ENCODE peak calls at places on chromosomes 3 and 15, in nine cellular contexts. E is left cardiac atrium, Y is NCI-H2081, U is left lung, Q is GM04504, K is right lobe of liver, B is AG08396, H is HTR-8/SVneo, N is caudate nucleus. R is an unnamed sample.

GRCh38 chr15:71201471-71201870 is 86.2 kb downstream of the THSD4 start:
- DNase-seq in N (no peak), E (no peak), K (no peak), B (no peak), H (no peak), U (no peak), Y (peak), Q (no peak), R (no peak)

GRCh38 chr3:32901005-32901932 is 50.2 kb upstream of the CCR4 start:
- DNase-seq in Y (no peak), U (no peak), N (no peak), H (no peak), B (no peak), E (no peak), Q (no peak), K (no peak), R (no peak)

GRCh38 chr15:36777941-36778340 is 198.5 kb downstream of the CDIN1 start:
- DNase-seq in N (no peak), B (no peak), U (no peak), H (no peak), E (no peak), Y (peak), K (no peak), Q (no peak), R (no peak)

GRCh38 chr3:196149375-196149774 is 61.8 kb downstream of the ZDHHC19 start:
- DNase-seq in E (no peak), U (peak), N (no peak), B (no peak), Q (no peak), H (no peak), K (no peak), Y (no peak), R (no peak)

GRCh38 chr3:148379763-148380162 is 317.9 kb upstream of the AGTR1 start:
- DNase-seq in K (no peak), B (peak), H (peak), N (no peak), U (no peak), Q (peak), E (no peak), Y (peak), R (peak)

GRCh38 chr3:179194931-179195330 is 46.8 kb downstream of the PIK3CA start:
- DNase-seq in K (no peak), B (no peak), U (no peak), H (no peak), N (no peak), E (no peak), Q (no peak), Y (no peak), R (no peak)

GRCh38 chr3:193816656-193817311 is 223.8 kb downstream of the OPA1 start:
- DNase-seq in N (peak), K (peak), E (peak), Y (peak), H (no peak), B (peak), U (no peak), Q (no peak), R (no peak)

GRCh38 chr3:119662604-119663377 is 2.4 kb upstream of the POPDC2 start:
- DNase-seq in Q (no peak), K (no peak), N (no peak), U (no peak), H (no peak), Y (no peak), E (no peak), B (no peak), R (no peak)

GRCh38 chr15:78638658-78639314 is 2.2 kb downstream of the CHRNB4 start:
- DNase-seq in B (peak), H (peak), Y (peak), K (peak), U (no peak), N (peak), Q (peak), E (peak), R (no peak)

GRCh38 chr3:43372809-43373587 is 86.7 kb downstream of the SNRK start:
- DNase-seq in H (no peak), E (no peak), Y (no peak), U (no peak), N (no peak), K (no peak), Q (no peak), B (no peak), R (no peak)

GRCh38 chr3:47889001-47889757 is 86.2 kb downstream of the DHX30 start:
- DNase-seq in Q (no peak), H (no peak), B (no peak), E (no peak), Y (no peak), K (no peak), U (no peak), N (no peak), R (no peak)

GRCh38 chr3:151085889-151086483 is 522 bp downstream of the MED12L start:
- DNase-seq in K (peak), H (peak), N (peak), U (peak), B (peak), Q (no peak), E (peak), Y (peak), R (no peak)

GRCh38 chr3:72535789-72536188 is 312.5 kb downstream of the SHQ1 start:
- DNase-seq in H (no peak), U (no peak), Y (no peak), N (no peak), K (no peak), B (no peak), E (no peak), Q (no peak), R (no peak)

GRCh38 chr15:92819312-92820232 is 80.6 kb upstream of the CHD2 start:
- DNase-seq in U (no peak), B (no peak), E (no peak), Q (no peak), H (no peak), K (no peak), N (no peak), Y (peak), R (no peak)

R was measured in H4.